ENCODE peak calls at places on chromosomes 6 and 20, in nine cellular contexts. Y is HuH-7.5; Z is caudate nucleus; F is stimulated activated naive CD8-positive, alpha-beta T cell treated with anti-CD3 and anti-CD28 coated beads, Interleukin-15, amount 100 ng/mL, for 72 hours; L is NCI-H1417 treated with DMSO at 0.1 percent for 48 hours; U is hippocampal formation; V is NCI-H345; S is HFF-Myc; Q is stimulated activated CD8-positive, alpha-beta memory T cell treated with anti-CD3 and anti-CD28 coated beads, Interleukin-7, amount 100 ng/mL, for 1 hour. X is an unnamed sample.

GRCh38 chr20:35891375-35891774 is 62.9 kb downstream of the SCAND1 start:
- DNase-seq in Y (no peak), Z (no peak), F (no peak), L (no peak), U (no peak), V (no peak), S (no peak), Q (no peak), X (no peak)

GRCh38 chr20:57076202-57076651 is 190.2 kb downstream of the BMP7 start:
- DNase-seq in Y (no peak), Z (no peak), F (no peak), L (no peak), U (no peak), V (no peak), S (peak; percentile 42), Q (no peak), X (no peak)

GRCh38 chr6:125988280-125988679 is 1.9 kb downstream of the TRMT11 start:
- DNase-seq in Y (no peak), Z (no peak), F (no peak), L (no peak), U (no peak), V (no peak), S (no peak), Q (no peak), X (no peak)

GRCh38 chr6:160767019-160767646 is 65.1 kb downstream of the PLG start:
- DNase-seq in Y (peak; percentile 74), Z (peak; percentile 53), F (peak; percentile 41), L (peak; percentile 46), U (peak; percentile 53), V (no peak), S (no peak), Q (no peak), X (peak; percentile 76)

GRCh38 chr20:47336013-47336754 is 20.3 kb downstream of the ZMYND8 start:
- DNase-seq in Y (no peak), Z (peak; percentile 62), F (no peak), L (no peak), U (peak; percentile 72), V (no peak), S (peak; percentile 55), Q (no peak), X (no peak)

GRCh38 chr20:52312131-52312729 is 120.7 kb upstream of the ZFP64 start:
- DNase-seq in Y (peak; percentile 47), Z (no peak), F (peak; percentile 38), L (peak; percentile 35), U (peak; percentile 5), V (peak; percentile 79), S (peak; percentile 48), Q (peak; percentile 7), X (peak; percentile 49)

GRCh38 chr20:33280000-33280680 is 2.9 kb upstream of the BPIFB1 start:
- DNase-seq in Y (no peak), Z (no peak), F (no peak), L (no peak), U (no peak), V (no peak), S (no peak), Q (no peak), X (no peak)

GRCh38 chr6:52595000-52595795 is 18.3 kb upstream of the TRAM2 start:
- DNase-seq in Y (no peak), Z (no peak), F (no peak), L (no peak), U (no peak), V (no peak), S (no peak), Q (no peak), X (peak; percentile 92)

GRCh38 chr20:43137160-43137559 is 52.5 kb downstream of the PTPRT start:
- DNase-seq in Y (no peak), Z (no peak), F (no peak), L (no peak), U (no peak), V (no peak), S (no peak), Q (no peak), X (no peak)

GRCh38 chr20:57346477-57346876 is 4.6 kb upstream of the RAE1 start:
- DNase-seq in Y (peak; percentile 57), Z (peak; percentile 43), F (peak; percentile 52), L (no peak), U (peak; percentile 53), V (peak; percentile 70), S (peak; percentile 50), Q (peak; percentile 14), X (peak; percentile 58)

GRCh38 chr6:134774244-134774643 is 175.7 kb downstream of the ALDH8A1 start:
- DNase-seq in Y (no peak), Z (no peak), F (no peak), L (no peak), U (no peak), V (peak; percentile 14), S (peak; percentile 5), Q (no peak), X (no peak)

GRCh38 chr6:81894788-81895221 is 142.3 kb upstream of the TENT5A start:
- DNase-seq in Y (no peak), Z (peak; percentile 80), F (no peak), L (no peak), U (peak; percentile 88), V (no peak), S (no peak), Q (no peak), X (no peak)

GRCh38 chr20:48189177-48189576 is 403.9 kb upstream of the SULF2 start:
- DNase-seq in Y (peak; percentile 83), Z (no peak), F (no peak), L (no peak), U (no peak), V (peak; percentile 30), S (no peak), Q (no peak), X (peak; percentile 47)

GRCh38 chr20:64247970-64248841 is 7.3 kb upstream of the PCMTD2 start:
- DNase-seq in Y (no peak), Z (no peak), F (no peak), L (no peak), U (no peak), V (no peak), S (no peak), Q (no peak), X (no peak)

GRCh38 chr6:137630666-137631065 is 136.5 kb upstream of the OLIG3 start:
- DNase-seq in Y (no peak), Z (no peak), F (no peak), L (no peak), U (no peak), V (no peak), S (no peak), Q (no peak), X (no peak)

GRCh38 chr20:57514273-57514751 is 10.6 kb downstream of the CTCFL start:
- DNase-seq in Y (peak; percentile 83), Z (peak; percentile 33), F (peak; percentile 21), L (peak; percentile 33), U (peak; percentile 63), V (peak; percentile 9), S (peak; percentile 38), Q (no peak), X (no peak)

GRCh38 chr20:61459705-61460104 is 207.6 kb downstream of the CDH4 start:
- DNase-seq in Y (no peak), Z (no peak), F (no peak), L (no peak), U (no peak), V (no peak), S (no peak), Q (no peak), X (no peak)